ENCODE peak calls at places on chromosomes 11 and 22, in four cellular contexts. P is NCI-H345; H is stimulated activated CD8-positive, alpha-beta memory T cell treated with anti-CD3 and anti-CD28 coated beads, Interleukin-12 subunit alpha, Interleukin-12 subunit beta, amount 100 ng/mL, for 4 hours; E is progenitor cell of endocrine pancreas. M is an unnamed sample.

GRCh38 chr11:90243534-90243933 is 20.7 kb upstream of the CHORDC1 start:
- DNase-seq in H (no peak), P (peak), E (no peak), M (peak)

GRCh38 chr11:105244157-105244820 is 104.7 kb upstream of the CARD18 start:
- DNase-seq in E (no peak), P (no peak), H (no peak), M (no peak)

GRCh38 chr11:66454253-66454652 is 12.5 kb upstream of the PELI3 start:
- DNase-seq in P (no peak), E (no peak), H (no peak), M (no peak)

GRCh38 chr11:119371778-119372182 is 9.7 kb downstream of the USP2 start:
- DNase-seq in H (no peak), E (no peak), P (no peak), M (peak)

GRCh38 chr11:120547301-120547700 is 35.8 kb downstream of the GRIK4 start:
- DNase-seq in H (no peak), P (no peak), E (no peak), M (no peak)

GRCh38 chr22:44828193-44828592 is 75.8 kb downstream of the ARHGAP8 start:
- DNase-seq in E (no peak), H (no peak), P (no peak), M (no peak)

GRCh38 chr22:49760280-49760629 is 67.4 kb downstream of the BRD1 start:
- DNase-seq in E (peak), P (peak), H (no peak), M (no peak)

GRCh38 chr11:18463439-18463838 is 7.8 kb downstream of the LDHAL6A start:
- DNase-seq in P (no peak), E (no peak), H (no peak), M (no peak)

GRCh38 chr22:27144345-27144744 is 487.0 kb downstream of the MIAT start:
- DNase-seq in H (no peak), E (no peak), P (no peak), M (no peak)

GRCh38 chr11:32987851-32988250 is 27.8 kb upstream of the DEPDC7 start:
- DNase-seq in P (no peak), H (no peak), E (no peak), M (no peak)

GRCh38 chr11:1717745-1718144 is 20.8 kb downstream of the KRTAP5-6 start:
- DNase-seq in H (no peak), P (no peak), E (no peak), M (no peak)

GRCh38 chr11:123473941-123474668 is 44.0 kb downstream of the GRAMD1B start:
- DNase-seq in P (no peak), E (no peak), H (no peak), M (no peak)

M was measured in NCI-H1436.